ENCODE peak calls at places on chromosome 20, in ten cellular contexts. R is T-helper 9 cell; G is activated T-helper 9 cell treated with anti-CD3 and anti-CD28 coated beads, Interleukin-2, amount 50 U/mL, for 16 hours; S is activated T-helper 1 cell treated with Interleukin-2 at 50 U/mL for 16 hours; N is effector memory CD4-positive, alpha-beta T cell; X is ecto neural progenitor cell; Z is vagina; C is nephron progenitor cell; M is amygdala; W is NCI-H226. J is an unnamed sample.

GRCh38 chr20:33072813-33073212 is 6.6 kb upstream of the BPIFB4 start:
- DNase-seq in R (no peak), G (no peak), S (no peak), N (no peak), X (no peak), Z (no peak), C (no peak), M (no peak), W (no peak), J (no peak)

GRCh38 chr20:54156981-54157835 is 16.6 kb downstream of the CYP24A1 start:
- DNase-seq in R (no peak), G (no peak), S (no peak), N (no peak), X (no peak), Z (no peak), C (no peak), M (no peak), W (no peak), J (no peak)

GRCh38 chr20:258963-259362 is 1.4 kb downstream of the DEFB132 start:
- DNase-seq in R (no peak), G (no peak), S (no peak), N (no peak), X (no peak), Z (no peak), C (no peak), M (no peak), W (no peak), J (no peak)

GRCh38 chr20:1712634-1713625 is 55.4 kb upstream of the SIRPG start:
- DNase-seq in R (no peak), G (no peak), S (no peak), N (no peak), X (no peak), Z (peak), C (no peak), M (no peak), W (no peak), J (no peak)

GRCh38 chr20:32236819-32237218 is 29.1 kb downstream of the POFUT1 start:
- DNase-seq in R (no peak), G (no peak), S (no peak), N (no peak), X (no peak), Z (no peak), C (no peak), M (no peak), W (no peak), J (no peak)

GRCh38 chr20:1499528-1500420 is 8.6 kb upstream of the SIRPB2 start:
- DNase-seq in R (no peak), G (no peak), S (no peak), N (no peak), X (no peak), Z (no peak), C (no peak), M (no peak), W (no peak), J (no peak)

GRCh38 chr20:14521436-14521835 is 184.0 kb upstream of the FLRT3 start:
- DNase-seq in R (no peak), G (no peak), S (no peak), N (no peak), X (no peak), Z (no peak), C (no peak), M (no peak), W (no peak), J (no peak)

GRCh38 chr20:12068146-12068545 is 150.5 kb downstream of the BTBD3 start:
- DNase-seq in R (no peak), G (no peak), S (no peak), N (no peak), X (no peak), Z (no peak), C (peak), M (no peak), W (no peak), J (no peak)

J was measured in left ventricle myocardium superior.